ENCODE peak calls at places on chromosomes 4 and X, in six cellular contexts. One of them, this sample, is unnamed.

GRCh38 chrX:11791090-11791489 is 33.1 kb downstream of the MSL3 start:
- DNase-seq in ecto neural progenitor cell: no peak
- DNase-seq in glomerular endothelial cell: no peak
- DNase-seq in H4: peak
- DNase-seq in fibroblast of mammary gland: no peak
- DNase-seq in NCI-H1105 treated with DMSO at 0.1 percent for 48 hours: no peak
- DNase-seq in this sample: no peak

GRCh38 chr4:171583790-171584189 is 229.4 kb upstream of the GALNTL6 start:
- DNase-seq in ecto neural progenitor cell: no peak
- DNase-seq in glomerular endothelial cell: no peak
- DNase-seq in H4: no peak
- DNase-seq in fibroblast of mammary gland: no peak
- DNase-seq in NCI-H1105 treated with DMSO at 0.1 percent for 48 hours: no peak
- DNase-seq in this sample: no peak

GRCh38 chr4:121656269-121656641 is 40.5 kb downstream of the ANXA5 start:
- DNase-seq in ecto neural progenitor cell: peak
- DNase-seq in glomerular endothelial cell: peak
- DNase-seq in H4: peak
- DNase-seq in fibroblast of mammary gland: peak
- DNase-seq in NCI-H1105 treated with DMSO at 0.1 percent for 48 hours: peak
- DNase-seq in this sample: peak

GRCh38 chr4:7414736-7415510 is 19.8 kb downstream of the PSAPL1 start:
- DNase-seq in ecto neural progenitor cell: no peak
- DNase-seq in glomerular endothelial cell: no peak
- DNase-seq in H4: no peak
- DNase-seq in fibroblast of mammary gland: no peak
- DNase-seq in NCI-H1105 treated with DMSO at 0.1 percent for 48 hours: no peak
- DNase-seq in this sample: no peak

GRCh38 chr4:137203601-137204000 is 328.7 kb downstream of the PCDH18 start:
- DNase-seq in ecto neural progenitor cell: no peak
- DNase-seq in glomerular endothelial cell: no peak
- DNase-seq in H4: no peak
- DNase-seq in fibroblast of mammary gland: peak
- DNase-seq in NCI-H1105 treated with DMSO at 0.1 percent for 48 hours: no peak
- DNase-seq in this sample: no peak

GRCh38 chr4:26410385-26411293 is 79.6 kb downstream of the CCKAR start:
- DNase-seq in ecto neural progenitor cell: no peak
- DNase-seq in glomerular endothelial cell: peak
- DNase-seq in H4: peak
- DNase-seq in fibroblast of mammary gland: peak
- DNase-seq in NCI-H1105 treated with DMSO at 0.1 percent for 48 hours: peak
- DNase-seq in this sample: peak

GRCh38 chrX:77298790-77299189 is 148.4 kb upstream of the FGF16 start:
- DNase-seq in ecto neural progenitor cell: no peak
- DNase-seq in glomerular endothelial cell: no peak
- DNase-seq in H4: no peak
- DNase-seq in fibroblast of mammary gland: no peak
- DNase-seq in NCI-H1105 treated with DMSO at 0.1 percent for 48 hours: peak
- DNase-seq in this sample: no peak

GRCh38 chr4:26978387-26979071 is 117.9 kb downstream of the STIM2 start:
- DNase-seq in ecto neural progenitor cell: no peak
- DNase-seq in glomerular endothelial cell: no peak
- DNase-seq in H4: no peak
- DNase-seq in fibroblast of mammary gland: no peak
- DNase-seq in NCI-H1105 treated with DMSO at 0.1 percent for 48 hours: no peak
- DNase-seq in this sample: no peak

GRCh38 chr4:23720556-23720955 is 169.3 kb downstream of the PPARGC1A start:
- DNase-seq in ecto neural progenitor cell: no peak
- DNase-seq in glomerular endothelial cell: no peak
- DNase-seq in H4: no peak
- DNase-seq in fibroblast of mammary gland: peak
- DNase-seq in NCI-H1105 treated with DMSO at 0.1 percent for 48 hours: no peak
- DNase-seq in this sample: no peak

GRCh38 chr4:73743825-73744602 is 3.6 kb downstream of the CXCL8 start:
- DNase-seq in ecto neural progenitor cell: no peak
- DNase-seq in glomerular endothelial cell: no peak
- DNase-seq in H4: no peak
- DNase-seq in fibroblast of mammary gland: no peak
- DNase-seq in NCI-H1105 treated with DMSO at 0.1 percent for 48 hours: no peak
- DNase-seq in this sample: no peak

GRCh38 chr4:175427751-175428150 is 384.3 kb downstream of the GPM6A start:
- DNase-seq in ecto neural progenitor cell: no peak
- DNase-seq in glomerular endothelial cell: no peak
- DNase-seq in H4: no peak
- DNase-seq in fibroblast of mammary gland: no peak
- DNase-seq in NCI-H1105 treated with DMSO at 0.1 percent for 48 hours: no peak
- DNase-seq in this sample: no peak

GRCh38 chr4:82402196-82402775 is 28.0 kb downstream of the HNRNPDL start:
- DNase-seq in ecto neural progenitor cell: no peak
- DNase-seq in glomerular endothelial cell: no peak
- DNase-seq in H4: no peak
- DNase-seq in fibroblast of mammary gland: no peak
- DNase-seq in NCI-H1105 treated with DMSO at 0.1 percent for 48 hours: no peak
- DNase-seq in this sample: no peak

GRCh38 chr4:150799207-150799606 is 215.9 kb downstream of the LRBA start:
- DNase-seq in ecto neural progenitor cell: no peak
- DNase-seq in glomerular endothelial cell: no peak
- DNase-seq in H4: no peak
- DNase-seq in fibroblast of mammary gland: no peak
- DNase-seq in NCI-H1105 treated with DMSO at 0.1 percent for 48 hours: no peak
- DNase-seq in this sample: no peak

GRCh38 chr4:189385579-189385978 is 555.1 kb upstream of the FRG1 start:
- DNase-seq in ecto neural progenitor cell: no peak
- DNase-seq in glomerular endothelial cell: no peak
- DNase-seq in H4: no peak
- DNase-seq in fibroblast of mammary gland: no peak
- DNase-seq in NCI-H1105 treated with DMSO at 0.1 percent for 48 hours: no peak
- DNase-seq in this sample: no peak

GRCh38 chrX:134999469-134999868 is 8.7 kb downstream of the SMIM10 start:
- DNase-seq in ecto neural progenitor cell: no peak
- DNase-seq in glomerular endothelial cell: peak
- DNase-seq in H4: peak
- DNase-seq in fibroblast of mammary gland: peak
- DNase-seq in NCI-H1105 treated with DMSO at 0.1 percent for 48 hours: peak
- DNase-seq in this sample: peak

GRCh38 chrX:65610040-65610439 is 57.4 kb upstream of the MSN start:
- DNase-seq in ecto neural progenitor cell: no peak
- DNase-seq in glomerular endothelial cell: no peak
- DNase-seq in H4: no peak
- DNase-seq in fibroblast of mammary gland: peak
- DNase-seq in NCI-H1105 treated with DMSO at 0.1 percent for 48 hours: no peak
- DNase-seq in this sample: no peak

GRCh38 chrX:16711219-16712115 is 1.0 kb downstream of the CTPS2 start:
- DNase-seq in ecto neural progenitor cell: no peak
- DNase-seq in glomerular endothelial cell: no peak
- DNase-seq in H4: no peak
- DNase-seq in fibroblast of mammary gland: no peak
- DNase-seq in NCI-H1105 treated with DMSO at 0.1 percent for 48 hours: peak
- DNase-seq in this sample: no peak

GRCh38 chr4:25818293-25819240 is 44.2 kb downstream of the SEL1L3 start:
- DNase-seq in ecto neural progenitor cell: no peak
- DNase-seq in glomerular endothelial cell: no peak
- DNase-seq in H4: no peak
- DNase-seq in fibroblast of mammary gland: peak
- DNase-seq in NCI-H1105 treated with DMSO at 0.1 percent for 48 hours: no peak
- DNase-seq in this sample: no peak

GRCh38 chrX:97215166-97215565 is 331.5 kb downstream of the RPA4 start:
- DNase-seq in ecto neural progenitor cell: no peak
- DNase-seq in glomerular endothelial cell: no peak
- DNase-seq in H4: no peak
- DNase-seq in fibroblast of mammary gland: peak
- DNase-seq in NCI-H1105 treated with DMSO at 0.1 percent for 48 hours: no peak
- DNase-seq in this sample: no peak

GRCh38 chr4:5888222-5888701 is 4.6 kb downstream of the CRMP1 start:
- DNase-seq in ecto neural progenitor cell: peak
- DNase-seq in glomerular endothelial cell: no peak
- DNase-seq in H4: peak
- DNase-seq in fibroblast of mammary gland: no peak
- DNase-seq in NCI-H1105 treated with DMSO at 0.1 percent for 48 hours: peak
- DNase-seq in this sample: no peak

GRCh38 chr4:150964754-150965153 is 50.3 kb downstream of the LRBA start:
- DNase-seq in ecto neural progenitor cell: no peak
- DNase-seq in glomerular endothelial cell: no peak
- DNase-seq in H4: no peak
- DNase-seq in fibroblast of mammary gland: no peak
- DNase-seq in NCI-H1105 treated with DMSO at 0.1 percent for 48 hours: no peak
- DNase-seq in this sample: no peak

GRCh38 chrX:79263550-79263949 is 103.6 kb downstream of the ITM2A start:
- DNase-seq in ecto neural progenitor cell: no peak
- DNase-seq in glomerular endothelial cell: no peak
- DNase-seq in H4: no peak
- DNase-seq in fibroblast of mammary gland: no peak
- DNase-seq in NCI-H1105 treated with DMSO at 0.1 percent for 48 hours: no peak
- DNase-seq in this sample: no peak

GRCh38 chrX:57528670-57529255 is 63.0 kb upstream of the ZXDB start:
- DNase-seq in ecto neural progenitor cell: no peak
- DNase-seq in glomerular endothelial cell: no peak
- DNase-seq in H4: no peak
- DNase-seq in fibroblast of mammary gland: no peak
- DNase-seq in NCI-H1105 treated with DMSO at 0.1 percent for 48 hours: peak
- DNase-seq in this sample: peak

GRCh38 chrX:153974003-153974725 is 1.6 kb downstream of the TMEM187 start:
- DNase-seq in ecto neural progenitor cell: no peak
- DNase-seq in glomerular endothelial cell: no peak
- DNase-seq in H4: no peak
- DNase-seq in fibroblast of mammary gland: no peak
- DNase-seq in NCI-H1105 treated with DMSO at 0.1 percent for 48 hours: no peak
- DNase-seq in this sample: no peak

GRCh38 chrX:2514131-2514530 is 13.4 kb upstream of the DHRSX start:
- DNase-seq in ecto neural progenitor cell: no peak
- DNase-seq in glomerular endothelial cell: no peak
- DNase-seq in H4: no peak
- DNase-seq in fibroblast of mammary gland: no peak
- DNase-seq in NCI-H1105 treated with DMSO at 0.1 percent for 48 hours: no peak
- DNase-seq in this sample: no peak

GRCh38 chr4:89109841-89110540 is 1.3 kb upstream of the TIGD2 start:
- DNase-seq in ecto neural progenitor cell: no peak
- DNase-seq in glomerular endothelial cell: no peak
- DNase-seq in H4: no peak
- DNase-seq in fibroblast of mammary gland: no peak
- DNase-seq in NCI-H1105 treated with DMSO at 0.1 percent for 48 hours: no peak
- DNase-seq in this sample: no peak

GRCh38 chr4:79024371-79024770 is 85.1 kb upstream of the PAQR3 start:
- DNase-seq in ecto neural progenitor cell: no peak
- DNase-seq in glomerular endothelial cell: no peak
- DNase-seq in H4: no peak
- DNase-seq in fibroblast of mammary gland: no peak
- DNase-seq in NCI-H1105 treated with DMSO at 0.1 percent for 48 hours: no peak
- DNase-seq in this sample: no peak

GRCh38 chrX:97155809-97156208 is 272.1 kb downstream of the RPA4 start:
- DNase-seq in ecto neural progenitor cell: no peak
- DNase-seq in glomerular endothelial cell: no peak
- DNase-seq in H4: no peak
- DNase-seq in fibroblast of mammary gland: no peak
- DNase-seq in NCI-H1105 treated with DMSO at 0.1 percent for 48 hours: no peak
- DNase-seq in this sample: no peak

GRCh38 chr4:31045151-31045550 is 325.0 kb downstream of the PCDH7 start:
- DNase-seq in ecto neural progenitor cell: no peak
- DNase-seq in glomerular endothelial cell: no peak
- DNase-seq in H4: no peak
- DNase-seq in fibroblast of mammary gland: no peak
- DNase-seq in NCI-H1105 treated with DMSO at 0.1 percent for 48 hours: no peak
- DNase-seq in this sample: no peak

GRCh38 chr4:91035276-91035675 is 908.1 kb downstream of the CCSER1 start:
- DNase-seq in ecto neural progenitor cell: no peak
- DNase-seq in glomerular endothelial cell: no peak
- DNase-seq in H4: peak
- DNase-seq in fibroblast of mammary gland: no peak
- DNase-seq in NCI-H1105 treated with DMSO at 0.1 percent for 48 hours: no peak
- DNase-seq in this sample: no peak

GRCh38 chrX:71990518-71990917 is 79.9 kb downstream of the NHSL2 start:
- DNase-seq in ecto neural progenitor cell: no peak
- DNase-seq in glomerular endothelial cell: no peak
- DNase-seq in H4: no peak
- DNase-seq in fibroblast of mammary gland: peak
- DNase-seq in NCI-H1105 treated with DMSO at 0.1 percent for 48 hours: no peak
- DNase-seq in this sample: no peak

GRCh38 chr4:185518494-185518893 is 16.8 kb downstream of the PDLIM3 start:
- DNase-seq in ecto neural progenitor cell: no peak
- DNase-seq in glomerular endothelial cell: no peak
- DNase-seq in H4: no peak
- DNase-seq in fibroblast of mammary gland: no peak
- DNase-seq in NCI-H1105 treated with DMSO at 0.1 percent for 48 hours: no peak
- DNase-seq in this sample: no peak